ENCODE peak calls at places on chromosomes 5 and 9, in nine cellular contexts. One of them, this sample, is unnamed.

GRCh38 chr5:176180339-176180738 is 57.9 kb upstream of the SIMC1 start:
- DNase-seq in Kasumi-1: no peak
- DNase-seq in HT1080: peak
- DNase-seq in activated T-helper 9 cell treated with anti-CD3 and anti-CD28 coated beads, Interleukin-2, amount 50 U/mL, for 16 hours: no peak
- DNase-seq in NCI-H460: no peak
- DNase-seq in endothelial cell of umbilical vein: no peak
- DNase-seq in amniotic stem cell: no peak
- DNase-seq in activated naive CD4-positive, alpha-beta T cell treated with anti-CD3 and anti-CD28 coated beads for 36 hours: no peak
- DNase-seq in PC-9: no peak
- DNase-seq in this sample: no peak

GRCh38 chr5:23223846-23224245 is 283.6 kb upstream of the PRDM9 start:
- DNase-seq in Kasumi-1: no peak
- DNase-seq in HT1080: peak
- DNase-seq in activated T-helper 9 cell treated with anti-CD3 and anti-CD28 coated beads, Interleukin-2, amount 50 U/mL, for 16 hours: no peak
- DNase-seq in NCI-H460: no peak
- DNase-seq in endothelial cell of umbilical vein: no peak
- DNase-seq in amniotic stem cell: no peak
- DNase-seq in activated naive CD4-positive, alpha-beta T cell treated with anti-CD3 and anti-CD28 coated beads for 36 hours: no peak
- DNase-seq in PC-9: no peak
- DNase-seq in this sample: peak

GRCh38 chr5:139844472-139845145 is 49.0 kb downstream of the PSD2 start:
- DNase-seq in Kasumi-1: peak
- DNase-seq in HT1080: peak
- DNase-seq in activated T-helper 9 cell treated with anti-CD3 and anti-CD28 coated beads, Interleukin-2, amount 50 U/mL, for 16 hours: peak
- DNase-seq in NCI-H460: peak
- DNase-seq in endothelial cell of umbilical vein: peak
- DNase-seq in amniotic stem cell: peak
- DNase-seq in activated naive CD4-positive, alpha-beta T cell treated with anti-CD3 and anti-CD28 coated beads for 36 hours: peak
- DNase-seq in PC-9: peak
- DNase-seq in this sample: peak

GRCh38 chr5:142110046-142110531 is 1.5 kb downstream of the NDFIP1 start:
- DNase-seq in Kasumi-1: peak
- DNase-seq in HT1080: peak
- DNase-seq in activated T-helper 9 cell treated with anti-CD3 and anti-CD28 coated beads, Interleukin-2, amount 50 U/mL, for 16 hours: no peak
- DNase-seq in NCI-H460: no peak
- DNase-seq in endothelial cell of umbilical vein: peak
- DNase-seq in amniotic stem cell: no peak
- DNase-seq in activated naive CD4-positive, alpha-beta T cell treated with anti-CD3 and anti-CD28 coated beads for 36 hours: peak
- DNase-seq in PC-9: no peak
- DNase-seq in this sample: peak

GRCh38 chr9:134677743-134678142 is 36.1 kb downstream of the COL5A1 start:
- DNase-seq in Kasumi-1: no peak
- DNase-seq in HT1080: no peak
- DNase-seq in activated T-helper 9 cell treated with anti-CD3 and anti-CD28 coated beads, Interleukin-2, amount 50 U/mL, for 16 hours: no peak
- DNase-seq in NCI-H460: no peak
- DNase-seq in endothelial cell of umbilical vein: no peak
- DNase-seq in amniotic stem cell: no peak
- DNase-seq in activated naive CD4-positive, alpha-beta T cell treated with anti-CD3 and anti-CD28 coated beads for 36 hours: no peak
- DNase-seq in PC-9: no peak
- DNase-seq in this sample: no peak

GRCh38 chr9:37410969-37411785 is 11.3 kb upstream of the GRHPR start:
- DNase-seq in Kasumi-1: peak
- DNase-seq in HT1080: no peak
- DNase-seq in activated T-helper 9 cell treated with anti-CD3 and anti-CD28 coated beads, Interleukin-2, amount 50 U/mL, for 16 hours: no peak
- DNase-seq in NCI-H460: no peak
- DNase-seq in endothelial cell of umbilical vein: no peak
- DNase-seq in amniotic stem cell: no peak
- DNase-seq in activated naive CD4-positive, alpha-beta T cell treated with anti-CD3 and anti-CD28 coated beads for 36 hours: peak
- DNase-seq in PC-9: no peak
- DNase-seq in this sample: peak

GRCh38 chr5:59039296-59040006 is 456.6 kb downstream of the RAB3C start:
- DNase-seq in Kasumi-1: peak
- DNase-seq in HT1080: no peak
- DNase-seq in activated T-helper 9 cell treated with anti-CD3 and anti-CD28 coated beads, Interleukin-2, amount 50 U/mL, for 16 hours: peak
- DNase-seq in NCI-H460: peak
- DNase-seq in endothelial cell of umbilical vein: peak
- DNase-seq in amniotic stem cell: peak
- DNase-seq in activated naive CD4-positive, alpha-beta T cell treated with anti-CD3 and anti-CD28 coated beads for 36 hours: peak
- DNase-seq in PC-9: peak
- DNase-seq in this sample: peak

GRCh38 chr5:16642896-16643295 is 26.1 kb upstream of the RETREG1 start:
- DNase-seq in Kasumi-1: no peak
- DNase-seq in HT1080: no peak
- DNase-seq in activated T-helper 9 cell treated with anti-CD3 and anti-CD28 coated beads, Interleukin-2, amount 50 U/mL, for 16 hours: no peak
- DNase-seq in NCI-H460: no peak
- DNase-seq in endothelial cell of umbilical vein: no peak
- DNase-seq in amniotic stem cell: no peak
- DNase-seq in activated naive CD4-positive, alpha-beta T cell treated with anti-CD3 and anti-CD28 coated beads for 36 hours: no peak
- DNase-seq in PC-9: no peak
- DNase-seq in this sample: no peak

GRCh38 chr9:113343732-113344231 is 3.7 kb upstream of the WDR31 start:
- DNase-seq in Kasumi-1: peak
- DNase-seq in HT1080: peak
- DNase-seq in activated T-helper 9 cell treated with anti-CD3 and anti-CD28 coated beads, Interleukin-2, amount 50 U/mL, for 16 hours: no peak
- DNase-seq in NCI-H460: no peak
- DNase-seq in endothelial cell of umbilical vein: no peak
- DNase-seq in amniotic stem cell: no peak
- DNase-seq in activated naive CD4-positive, alpha-beta T cell treated with anti-CD3 and anti-CD28 coated beads for 36 hours: peak
- DNase-seq in PC-9: peak
- DNase-seq in this sample: peak

GRCh38 chr9:70081120-70081495 is 37.5 kb downstream of the MAMDC2 start:
- DNase-seq in Kasumi-1: no peak
- DNase-seq in HT1080: peak
- DNase-seq in activated T-helper 9 cell treated with anti-CD3 and anti-CD28 coated beads, Interleukin-2, amount 50 U/mL, for 16 hours: no peak
- DNase-seq in NCI-H460: no peak
- DNase-seq in endothelial cell of umbilical vein: peak
- DNase-seq in amniotic stem cell: no peak
- DNase-seq in activated naive CD4-positive, alpha-beta T cell treated with anti-CD3 and anti-CD28 coated beads for 36 hours: no peak
- DNase-seq in PC-9: no peak
- DNase-seq in this sample: no peak

GRCh38 chr9:130446111-130446861 is 1.5 kb downstream of the ASS1 start:
- DNase-seq in Kasumi-1: no peak
- DNase-seq in HT1080: no peak
- DNase-seq in activated T-helper 9 cell treated with anti-CD3 and anti-CD28 coated beads, Interleukin-2, amount 50 U/mL, for 16 hours: no peak
- DNase-seq in NCI-H460: no peak
- DNase-seq in endothelial cell of umbilical vein: no peak
- DNase-seq in amniotic stem cell: peak
- DNase-seq in activated naive CD4-positive, alpha-beta T cell treated with anti-CD3 and anti-CD28 coated beads for 36 hours: no peak
- DNase-seq in PC-9: peak
- DNase-seq in this sample: peak

GRCh38 chr5:34854459-34855174 is 15.7 kb downstream of the TTC23L start:
- DNase-seq in Kasumi-1: no peak
- DNase-seq in HT1080: no peak
- DNase-seq in activated T-helper 9 cell treated with anti-CD3 and anti-CD28 coated beads, Interleukin-2, amount 50 U/mL, for 16 hours: no peak
- DNase-seq in NCI-H460: no peak
- DNase-seq in endothelial cell of umbilical vein: no peak
- DNase-seq in amniotic stem cell: no peak
- DNase-seq in activated naive CD4-positive, alpha-beta T cell treated with anti-CD3 and anti-CD28 coated beads for 36 hours: no peak
- DNase-seq in PC-9: no peak
- DNase-seq in this sample: no peak

GRCh38 chr9:36976371-36977030 is 57.6 kb downstream of the PAX5 start:
- DNase-seq in Kasumi-1: no peak
- DNase-seq in HT1080: peak
- DNase-seq in activated T-helper 9 cell treated with anti-CD3 and anti-CD28 coated beads, Interleukin-2, amount 50 U/mL, for 16 hours: no peak
- DNase-seq in NCI-H460: no peak
- DNase-seq in endothelial cell of umbilical vein: no peak
- DNase-seq in amniotic stem cell: no peak
- DNase-seq in activated naive CD4-positive, alpha-beta T cell treated with anti-CD3 and anti-CD28 coated beads for 36 hours: no peak
- DNase-seq in PC-9: peak
- DNase-seq in this sample: peak

GRCh38 chr5:169173372-169173771 is 127.6 kb downstream of the SLIT3 start:
- DNase-seq in Kasumi-1: no peak
- DNase-seq in HT1080: no peak
- DNase-seq in activated T-helper 9 cell treated with anti-CD3 and anti-CD28 coated beads, Interleukin-2, amount 50 U/mL, for 16 hours: no peak
- DNase-seq in NCI-H460: no peak
- DNase-seq in endothelial cell of umbilical vein: no peak
- DNase-seq in amniotic stem cell: no peak
- DNase-seq in activated naive CD4-positive, alpha-beta T cell treated with anti-CD3 and anti-CD28 coated beads for 36 hours: no peak
- DNase-seq in PC-9: no peak
- DNase-seq in this sample: no peak

GRCh38 chr9:69188975-69189374 is 14.9 kb downstream of the TJP2 start:
- DNase-seq in Kasumi-1: no peak
- DNase-seq in HT1080: no peak
- DNase-seq in activated T-helper 9 cell treated with anti-CD3 and anti-CD28 coated beads, Interleukin-2, amount 50 U/mL, for 16 hours: no peak
- DNase-seq in NCI-H460: no peak
- DNase-seq in endothelial cell of umbilical vein: no peak
- DNase-seq in amniotic stem cell: no peak
- DNase-seq in activated naive CD4-positive, alpha-beta T cell treated with anti-CD3 and anti-CD28 coated beads for 36 hours: no peak
- DNase-seq in PC-9: no peak
- DNase-seq in this sample: no peak

GRCh38 chr9:3012843-3013242 is 168.9 kb upstream of the PUM3 start:
- DNase-seq in Kasumi-1: no peak
- DNase-seq in HT1080: no peak
- DNase-seq in activated T-helper 9 cell treated with anti-CD3 and anti-CD28 coated beads, Interleukin-2, amount 50 U/mL, for 16 hours: no peak
- DNase-seq in NCI-H460: no peak
- DNase-seq in endothelial cell of umbilical vein: no peak
- DNase-seq in amniotic stem cell: no peak
- DNase-seq in activated naive CD4-positive, alpha-beta T cell treated with anti-CD3 and anti-CD28 coated beads for 36 hours: no peak
- DNase-seq in PC-9: no peak
- DNase-seq in this sample: no peak

GRCh38 chr5:14263700-14264099 is 120.6 kb downstream of the TRIO start:
- DNase-seq in Kasumi-1: no peak
- DNase-seq in HT1080: no peak
- DNase-seq in activated T-helper 9 cell treated with anti-CD3 and anti-CD28 coated beads, Interleukin-2, amount 50 U/mL, for 16 hours: no peak
- DNase-seq in NCI-H460: no peak
- DNase-seq in endothelial cell of umbilical vein: no peak
- DNase-seq in amniotic stem cell: no peak
- DNase-seq in activated naive CD4-positive, alpha-beta T cell treated with anti-CD3 and anti-CD28 coated beads for 36 hours: no peak
- DNase-seq in PC-9: no peak
- DNase-seq in this sample: no peak

GRCh38 chr5:159749146-159749545 is 167.1 kb upstream of the ADRA1B start:
- DNase-seq in Kasumi-1: no peak
- DNase-seq in HT1080: no peak
- DNase-seq in activated T-helper 9 cell treated with anti-CD3 and anti-CD28 coated beads, Interleukin-2, amount 50 U/mL, for 16 hours: no peak
- DNase-seq in NCI-H460: no peak
- DNase-seq in endothelial cell of umbilical vein: no peak
- DNase-seq in amniotic stem cell: no peak
- DNase-seq in activated naive CD4-positive, alpha-beta T cell treated with anti-CD3 and anti-CD28 coated beads for 36 hours: no peak
- DNase-seq in PC-9: no peak
- DNase-seq in this sample: no peak

GRCh38 chr9:136483589-136484152 is 831 bp upstream of the SEC16A start:
- DNase-seq in Kasumi-1: peak
- DNase-seq in HT1080: peak
- DNase-seq in activated T-helper 9 cell treated with anti-CD3 and anti-CD28 coated beads, Interleukin-2, amount 50 U/mL, for 16 hours: peak
- DNase-seq in NCI-H460: peak
- DNase-seq in endothelial cell of umbilical vein: peak
- DNase-seq in amniotic stem cell: peak
- DNase-seq in activated naive CD4-positive, alpha-beta T cell treated with anti-CD3 and anti-CD28 coated beads for 36 hours: peak
- DNase-seq in PC-9: peak
- DNase-seq in this sample: peak

GRCh38 chr9:129733632-129733953 is 19.2 kb downstream of the PTGES start:
- DNase-seq in Kasumi-1: no peak
- DNase-seq in HT1080: no peak
- DNase-seq in activated T-helper 9 cell treated with anti-CD3 and anti-CD28 coated beads, Interleukin-2, amount 50 U/mL, for 16 hours: no peak
- DNase-seq in NCI-H460: no peak
- DNase-seq in endothelial cell of umbilical vein: no peak
- DNase-seq in amniotic stem cell: no peak
- DNase-seq in activated naive CD4-positive, alpha-beta T cell treated with anti-CD3 and anti-CD28 coated beads for 36 hours: no peak
- DNase-seq in PC-9: no peak
- DNase-seq in this sample: no peak

GRCh38 chr9:25225938-25226760 is 452.1 kb downstream of the TUSC1 start:
- DNase-seq in Kasumi-1: no peak
- DNase-seq in HT1080: no peak
- DNase-seq in activated T-helper 9 cell treated with anti-CD3 and anti-CD28 coated beads, Interleukin-2, amount 50 U/mL, for 16 hours: no peak
- DNase-seq in NCI-H460: no peak
- DNase-seq in endothelial cell of umbilical vein: no peak
- DNase-seq in amniotic stem cell: no peak
- DNase-seq in activated naive CD4-positive, alpha-beta T cell treated with anti-CD3 and anti-CD28 coated beads for 36 hours: no peak
- DNase-seq in PC-9: no peak
- DNase-seq in this sample: no peak